ENCODE peak calls at places on chromosomes 1 and 21, in four cellular contexts. F is lung, L is HFFc6, X is GM06990. I is an unnamed sample.

GRCh38 chr1:99502400-99502799 is 143.5 kb upstream of the PALMD start:
- DNase-seq in F (no peak), L (no peak), X (no peak), I (no peak)

GRCh38 chr1:66533804-66534745 is at the start of gene SGIP1:
- DNase-seq in X (no peak), F (no peak), L (peak; percentile 64), I (peak; percentile 79)

GRCh38 chr1:243806310-243806709 is 43.7 kb downstream of the AKT3 start:
- DNase-seq in F (no peak), L (no peak), X (no peak), I (no peak)

GRCh38 chr1:46219551-46220520 is 16.7 kb downstream of the LURAP1 start:
- DNase-seq in L (no peak), X (no peak), F (no peak), I (no peak)

GRCh38 chr1:114554577-114554976 is 26.8 kb downstream of the BCAS2 start:
- DNase-seq in F (no peak), X (no peak), L (no peak), I (no peak)

GRCh38 chr1:208336136-208336535 is 92.0 kb upstream of the PLXNA2 start:
- DNase-seq in X (no peak), L (no peak), F (no peak), I (no peak)

GRCh38 chr1:185768371-185768770 is 34.2 kb downstream of the HMCN1 start:
- DNase-seq in X (no peak), F (no peak), L (no peak), I (no peak)

GRCh38 chr1:110600716-110601115 is 5.4 kb downstream of the KCNA2 start:
- DNase-seq in L (no peak), F (no peak), X (no peak), I (no peak)

GRCh38 chr1:2982615-2983318 is 38.5 kb upstream of the ACTRT2 start:
- DNase-seq in L (no peak), F (no peak), X (no peak), I (no peak)

GRCh38 chr1:246284021-246284420 is 223.1 kb downstream of the SMYD3 start:
- DNase-seq in X (no peak), L (no peak), F (no peak), I (no peak)

GRCh38 chr1:91282695-91283420 is 121.8 kb downstream of the HFM1 start:
- DNase-seq in L (peak; percentile 66), X (no peak), F (peak; percentile 40), I (peak; percentile 77)

GRCh38 chr1:114218397-114219237 is 64.9 kb upstream of the SYT6 start:
- DNase-seq in X (no peak), L (no peak), F (no peak), I (no peak)

GRCh38 chr1:67103548-67103947 is 31.2 kb downstream of the C1orf141 start:
- DNase-seq in X (no peak), L (no peak), F (no peak), I (no peak)

GRCh38 chr1:200369131-200369530 is 40.7 kb downstream of the ZNF281 start:
- DNase-seq in F (no peak), L (no peak), X (no peak), I (no peak)

GRCh38 chr1:225482489-225482950 is 54.7 kb upstream of the LBR start:
- DNase-seq in F (no peak), X (no peak), L (peak; percentile 31), I (peak; percentile 57)

GRCh38 chr1:6285356-6285755 is 24.5 kb upstream of the GPR153 start:
- DNase-seq in L (no peak), F (no peak), X (no peak), I (no peak)

GRCh38 chr1:50369008-50369634 is 54.1 kb downstream of the DMRTA2 start:
- DNase-seq in F (no peak), X (no peak), L (no peak), I (no peak)

GRCh38 chr1:34645919-34646318 is 108.9 kb upstream of the GJB5 start:
- DNase-seq in X (no peak), L (no peak), F (no peak), I (no peak)

GRCh38 chr1:157798211-157798610 is 21.3 kb upstream of the FCRL2 start:
- DNase-seq in F (no peak), L (no peak), X (no peak), I (no peak)

GRCh38 chr1:45490121-45490622 is 791 bp downstream of the TESK2 start:
- DNase-seq in X (no peak), L (no peak), F (no peak), I (no peak)

GRCh38 chr21:46189213-46189958 is 5.1 kb upstream of the SPATC1L start:
- DNase-seq in F (no peak), L (peak; percentile 39), X (no peak), I (peak; percentile 54)

GRCh38 chr1:161506336-161507223 is 1.3 kb downstream of the FCGR2A start:
- DNase-seq in F (peak; percentile 66), X (no peak), L (no peak), I (no peak)

DNA sequence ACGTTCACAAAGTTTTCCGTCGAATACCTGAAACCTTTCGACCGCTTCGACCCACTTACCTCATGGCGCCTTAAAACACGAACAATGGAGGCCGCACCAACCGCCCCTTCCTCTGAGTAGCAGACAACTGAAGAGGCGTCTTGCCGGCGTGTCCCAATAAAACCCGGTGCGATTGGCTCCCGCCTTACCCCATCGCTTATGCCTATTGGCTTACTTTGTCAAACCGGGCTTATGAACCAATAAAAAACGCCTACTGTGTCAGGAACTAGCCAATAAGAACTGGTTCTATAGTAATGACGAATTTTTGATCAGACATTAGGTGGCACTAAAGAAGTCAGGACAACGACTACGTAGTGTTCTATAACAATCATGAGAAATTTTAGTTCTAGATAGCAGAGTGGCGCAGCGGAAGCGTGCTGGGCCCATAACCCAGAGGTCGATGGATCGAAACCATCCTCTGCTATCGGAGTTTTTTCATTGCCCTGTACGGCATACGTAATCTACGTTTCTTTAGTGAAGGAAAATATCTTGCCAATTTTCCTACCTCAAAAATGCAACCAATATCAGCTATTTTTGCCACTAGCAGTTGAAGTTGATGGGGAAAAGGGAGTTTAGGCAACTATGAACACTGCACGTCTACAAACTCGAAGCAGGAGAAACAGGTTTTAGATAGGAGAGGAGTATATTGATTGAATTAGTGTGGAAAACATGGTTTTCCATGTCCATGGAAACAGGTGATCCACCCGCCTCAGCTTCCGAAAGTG is at the start of gene ILF2:
- DNase-seq in X (peak; percentile 93), L (peak; percentile 100), F (peak; percentile 97), I (peak; percentile 99)
- TF ChIP-seq CTCF in X (peak; percentile 22), L (peak; percentile 46), F (peak; percentile 10), I (no peak)

GRCh38 chr1:81808760-81809159 is 8.0 kb downstream of the ADGRL2 start:
- DNase-seq in X (no peak), F (no peak), L (no peak), I (no peak)

GRCh38 chr1:81812712-81813111 is 12.0 kb downstream of the ADGRL2 start:
- DNase-seq in L (no peak), X (no peak), F (no peak), I (no peak)

GRCh38 chr1:81809808-81810207 is 9.1 kb downstream of the ADGRL2 start:
- DNase-seq in F (no peak), L (no peak), X (no peak), I (no peak)

GRCh38 chr1:81813691-81814090 is 13.0 kb downstream of the ADGRL2 start:
- DNase-seq in X (no peak), L (no peak), F (no peak), I (no peak)

DNA sequence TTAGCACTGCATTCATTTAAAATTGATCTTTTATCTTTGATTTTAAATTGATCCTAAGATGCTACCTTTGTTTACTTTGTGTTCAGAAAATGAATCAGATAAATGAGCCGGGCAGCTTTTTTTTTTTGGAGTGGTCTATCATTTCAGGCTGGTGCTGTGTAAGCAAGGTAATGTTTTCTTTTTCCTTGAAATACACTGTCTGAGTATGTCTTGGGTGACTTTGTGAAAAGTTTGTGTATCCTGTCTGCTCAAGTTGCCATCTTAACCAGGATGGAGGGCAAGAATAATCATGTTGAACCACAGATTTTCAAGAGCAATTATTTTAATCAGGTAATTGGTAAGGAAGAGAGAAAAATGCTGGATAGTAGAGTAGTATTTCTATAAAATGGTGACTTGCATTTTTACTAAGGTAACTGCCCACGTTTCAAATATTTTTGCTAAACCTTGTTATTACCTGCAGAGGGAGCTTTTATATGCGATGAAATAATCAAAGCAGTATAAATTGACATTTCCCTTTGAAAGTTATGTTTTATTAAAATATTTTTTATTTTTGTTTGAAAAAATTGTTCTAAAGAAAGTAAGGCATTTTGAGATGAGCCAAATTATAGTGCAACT is 11.1 kb downstream of the ADGRL2 start:
- DNase-seq in F (no peak), X (no peak), L (no peak), I (no peak)
- TF ChIP-seq CTCF in F (no peak), X (no peak), L (peak; percentile 46), I (peak; percentile 59)

GRCh38 chr21:42337830-42338729 is 12.7 kb downstream of the TFF2 start:
- DNase-seq in F (peak; percentile 87), X (no peak), L (no peak), I (peak; percentile 65)
- TF ChIP-seq CTCF in F (peak; percentile 48), X (peak; percentile 60), L (peak; percentile 13), I (peak; percentile 74)

DNA sequence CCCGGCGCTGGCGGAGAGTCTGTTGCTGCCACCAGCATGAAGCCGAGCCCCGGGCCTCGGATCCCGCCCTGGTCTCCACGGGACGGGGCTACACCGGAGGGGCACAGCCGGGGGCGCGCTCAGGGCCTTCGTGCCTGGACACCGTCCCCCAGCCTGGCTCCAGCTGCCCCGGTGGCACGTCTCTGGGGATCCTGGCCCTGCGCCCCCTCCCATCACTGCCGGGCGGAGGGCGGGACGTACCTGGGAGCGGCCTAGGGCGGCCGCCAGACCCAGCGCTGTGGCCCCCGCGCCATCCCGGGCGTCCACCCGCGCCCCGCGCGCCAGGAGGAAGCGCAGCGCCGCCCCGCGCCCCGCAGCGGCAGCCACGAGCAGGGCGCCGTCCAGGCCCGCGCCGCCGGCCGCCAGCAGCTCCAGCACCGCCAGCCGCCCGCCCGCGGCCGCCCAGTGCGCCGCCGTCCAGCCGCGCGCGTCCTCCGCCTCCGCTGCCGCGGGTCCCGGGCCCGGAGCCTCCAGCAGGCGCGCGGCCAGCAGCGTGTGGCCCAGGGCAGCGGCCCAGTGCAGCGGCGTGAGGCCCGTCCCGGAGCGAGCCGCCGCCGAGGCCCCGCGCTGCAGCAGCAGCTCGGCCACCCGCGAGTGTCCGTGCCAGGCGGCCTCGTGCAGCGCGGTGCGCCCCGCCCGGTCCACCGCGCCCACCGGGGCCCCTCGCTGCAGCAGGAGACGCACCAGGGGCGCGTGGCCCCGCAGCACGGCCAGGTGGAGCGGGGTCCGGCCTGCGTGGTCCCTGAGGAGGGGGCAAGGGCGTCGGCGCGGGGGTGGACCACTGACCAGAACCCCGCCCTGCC is 1.0 kb downstream of the ANKRD65 start:
- DNase-seq in X (no peak), L (no peak), F (no peak), I (no peak)
- TF ChIP-seq CTCF in X (no peak), L (no peak), F (no peak), I (no peak)

DNA sequence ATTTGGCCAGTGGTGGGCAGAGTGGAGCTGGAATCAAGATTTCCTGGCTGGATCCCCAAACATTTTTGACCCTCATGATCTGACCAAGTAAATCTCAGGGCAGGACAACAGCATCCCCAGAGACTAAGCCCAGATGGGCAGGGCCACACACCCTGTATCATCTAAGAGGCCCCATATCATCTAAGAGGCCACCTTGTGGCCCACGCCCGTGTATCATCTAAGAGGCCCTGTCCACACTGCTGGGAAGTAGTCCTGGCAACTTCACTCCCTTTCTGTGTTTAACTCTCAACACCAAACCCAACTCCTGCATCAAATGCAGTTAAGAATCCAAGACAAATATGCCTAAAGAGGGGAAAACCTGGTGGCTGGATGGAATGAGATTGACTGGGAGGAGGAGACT is 81.6 kb upstream of the SSX2IP start:
- DNase-seq in X (no peak), L (no peak), F (no peak), I (no peak)
- TF ChIP-seq CTCF in X (no peak), L (no peak), F (no peak), I (no peak)

GRCh38 chr21:16193758-16194606 is 464.2 kb downstream of the USP25 start:
- DNase-seq in F (peak; percentile 45), X (peak; percentile 53), L (peak; percentile 73), I (peak; percentile 84)
- TF ChIP-seq CTCF in F (no peak), X (peak; percentile 18), L (peak; percentile 26), I (peak; percentile 57)

GRCh38 chr1:55337801-55338447 is 122.8 kb upstream of the USP24 start:
- DNase-seq in X (peak; percentile 24), L (peak; percentile 73), F (no peak), I (no peak)
- TF ChIP-seq CTCF in X (peak; percentile 66), L (peak; percentile 83), F (no peak), I (peak; percentile 51)